ENCODE peak calls at places on chromosomes 2 and 18, in seven cellular contexts. V is DMS153; F is naive thymus-derived CD8-positive, alpha-beta T cell; Z is AG20443; P is WERI-Rb-1; O is fibroblast of pulmonary artery; M is GM13977. H is an unnamed sample.

GRCh38 chr18:69559604-69560003 is 158.9 kb downstream of the DOK6 start:
- DNase-seq in V (no peak), F (no peak), Z (no peak), P (no peak), O (no peak), M (no peak), H (no peak)

GRCh38 chr2:176184749-176185148 is 3.7 kb upstream of the HOXD1 start:
- DNase-seq in V (no peak), F (no peak), Z (no peak), P (no peak), O (no peak), M (no peak), H (no peak)

GRCh38 chr2:217958206-217958888 is 44.4 kb downstream of the TNS1 start:
- DNase-seq in V (no peak), F (no peak), Z (no peak), P (no peak), O (no peak), M (no peak), H (no peak)

GRCh38 chr2:132751838-132752237 is 81.8 kb upstream of the LYPD1 start:
- DNase-seq in V (no peak), F (no peak), Z (no peak), P (no peak), O (no peak), M (no peak), H (no peak)

GRCh38 chr2:74835831-74836674 is 2.1 kb downstream of the HK2 start:
- DNase-seq in V (peak), F (no peak), Z (peak), P (peak), O (peak), M (peak), H (no peak)

GRCh38 chr2:86031151-86031550 is 74.5 kb downstream of the POLR1A start:
- DNase-seq in V (no peak), F (no peak), Z (no peak), P (no peak), O (no peak), M (no peak), H (no peak)

GRCh38 chr18:41594582-41594981 is 360.5 kb upstream of the PIK3C3 start:
- DNase-seq in V (no peak), F (no peak), Z (no peak), P (no peak), O (peak), M (no peak), H (no peak)

GRCh38 chr2:165573534-165574461 is 104.3 kb downstream of the CSRNP3 start:
- DNase-seq in V (peak), F (no peak), Z (no peak), P (peak), O (peak), M (no peak), H (no peak)

GRCh38 chr2:39091535-39091934 is 29.3 kb downstream of the SOS1 start:
- DNase-seq in V (no peak), F (no peak), Z (no peak), P (no peak), O (no peak), M (no peak), H (no peak)

GRCh38 chr18:32801236-32801635 is 28.4 kb upstream of the KLHL14 start:
- DNase-seq in V (no peak), F (no peak), Z (no peak), P (no peak), O (no peak), M (no peak), H (no peak)

GRCh38 chr18:40222736-40223135 is 1732.3 kb upstream of the PIK3C3 start:
- DNase-seq in V (no peak), F (no peak), Z (no peak), P (no peak), O (peak), M (no peak), H (no peak)

GRCh38 chr2:63993871-63994270 is 25.4 kb downstream of the VPS54 start:
- DNase-seq in V (no peak), F (peak), Z (no peak), P (no peak), O (no peak), M (no peak), H (no peak)

GRCh38 chr2:3606370-3607124 is 11.6 kb downstream of the COLEC11 start:
- DNase-seq in V (peak), F (no peak), Z (no peak), P (no peak), O (no peak), M (no peak), H (no peak)

GRCh38 chr2:10360460-10361219 is 57.9 kb downstream of the HPCAL1 start:
- DNase-seq in V (no peak), F (no peak), Z (no peak), P (no peak), O (peak), M (no peak), H (no peak)

GRCh38 chr2:221999702-222000101 is 299.1 kb downstream of the PAX3 start:
- DNase-seq in V (no peak), F (no peak), Z (no peak), P (no peak), O (peak), M (no peak), H (no peak)

GRCh38 chr18:80159713-80160636 is 50.9 kb downstream of the ADNP2 start:
- DNase-seq in V (no peak), F (peak), Z (peak), P (no peak), O (peak), M (peak), H (no peak)

GRCh38 chr18:29373000-29373399 is 1196.1 kb upstream of the CDH2 start:
- DNase-seq in V (no peak), F (no peak), Z (no peak), P (no peak), O (no peak), M (no peak), H (no peak)

GRCh38 chr2:232889876-232890401 is 19.9 kb downstream of the SNORC start:
- DNase-seq in V (no peak), F (no peak), Z (no peak), P (no peak), O (no peak), M (no peak), H (no peak)

GRCh38 chr2:64750817-64751285 is 97.1 kb upstream of the SERTAD2 start:
- DNase-seq in V (peak), F (peak), Z (peak), P (peak), O (peak), M (peak), H (peak)

GRCh38 chr18:35713545-35713944 is 132.0 kb downstream of the GALNT1 start:
- DNase-seq in V (no peak), F (no peak), Z (peak), P (no peak), O (peak), M (no peak), H (no peak)

GRCh38 chr2:125167152-125167551 is 1142.1 kb downstream of the CNTNAP5 start:
- DNase-seq in V (no peak), F (no peak), Z (no peak), P (no peak), O (peak), M (no peak), H (no peak)

GRCh38 chr2:190216829-190217228 is 102.8 kb downstream of the HIBCH start:
- DNase-seq in V (peak), F (no peak), Z (peak), P (peak), O (no peak), M (no peak), H (no peak)

GRCh38 chr18:64244571-64244970 is 95.7 kb upstream of the LINC00305 start:
- DNase-seq in V (peak), F (no peak), Z (no peak), P (peak), O (peak), M (no peak), H (no peak)